ENCODE peak calls at places on chromosome 3, in six cellular contexts. Z, V, B, R, J and T are unnamed samples.

GRCh38 chr3:4546346-4547178 is 53.4 kb downstream of the ITPR1 start:
- DNase-seq in Z (no peak), V (no peak), B (no peak), R (no peak), J (no peak), T (no peak)

GRCh38 chr3:17357035-17357710 is 385.3 kb downstream of the TBC1D5 start:
- DNase-seq in Z (no peak), V (no peak), B (no peak), R (no peak), J (no peak), T (no peak)

GRCh38 chr3:184168363-184169120 is 6.1 kb upstream of the AP2M1 start:
- DNase-seq in Z (no peak), V (no peak), B (no peak), R (no peak), J (no peak), T (no peak)

GRCh38 chr3:23806322-23807160 is 786 bp downstream of the UBE2E1 start:
- DNase-seq in Z (no peak), V (peak), B (peak), R (peak), J (peak), T (peak)

GRCh38 chr3:31456373-31456772 is 76.4 kb upstream of the STT3B start:
- DNase-seq in Z (no peak), V (no peak), B (no peak), R (no peak), J (no peak), T (no peak)

GRCh38 chr3:113193298-113193697 is 18.1 kb upstream of the BOC start:
- DNase-seq in Z (no peak), V (peak), B (no peak), R (peak), J (peak), T (peak)

GRCh38 chr3:114634635-114635034 is 340.8 kb downstream of the TIGIT start:
- DNase-seq in Z (no peak), V (no peak), B (no peak), R (no peak), J (no peak), T (no peak)

GRCh38 chr3:65033577-65033976 is 345.8 kb upstream of the ADAMTS9 start:
- DNase-seq in Z (no peak), V (no peak), B (no peak), R (no peak), J (no peak), T (no peak)

GRCh38 chr3:120495809-120496208 is 45.0 kb upstream of the FSTL1 start:
- DNase-seq in Z (no peak), V (no peak), B (no peak), R (no peak), J (no peak), T (no peak)

GRCh38 chr3:128442070-128442469 is 24.6 kb downstream of the DNAJB8 start:
- DNase-seq in Z (no peak), V (no peak), B (no peak), R (no peak), J (no peak), T (no peak)

GRCh38 chr3:174397848-174398247 is 461.3 kb upstream of the NAALADL2 start:
- DNase-seq in Z (peak), V (peak), B (no peak), R (no peak), J (no peak), T (no peak)

GRCh38 chr3:115100806-115101205 is 46.3 kb downstream of the ZBTB20 start:
- DNase-seq in Z (no peak), V (no peak), B (no peak), R (no peak), J (no peak), T (no peak)

GRCh38 chr3:108283006-108283405 is 13.3 kb upstream of the HHLA2 start:
- DNase-seq in Z (no peak), V (no peak), B (no peak), R (no peak), J (no peak), T (no peak)

GRCh38 chr3:111373861-111374260 is 168.1 kb upstream of the CD96 start:
- DNase-seq in Z (no peak), V (no peak), B (no peak), R (no peak), J (no peak), T (no peak)

GRCh38 chr3:55160241-55160877 is 232.5 kb upstream of the LRTM1 start:
- DNase-seq in Z (no peak), V (no peak), B (no peak), R (peak), J (no peak), T (peak)

GRCh38 chr3:141384575-141384974 is 16.3 kb downstream of the ZBTB38 start:
- DNase-seq in Z (no peak), V (no peak), B (no peak), R (no peak), J (no peak), T (no peak)

GRCh38 chr3:61181874-61182273 is 69.4 kb downstream of the FHIT start:
- DNase-seq in Z (no peak), V (no peak), B (peak), R (peak), J (no peak), T (no peak)

GRCh38 chr3:141539441-141540187 is 52.8 kb downstream of the RASA2 start:
- DNase-seq in Z (no peak), V (no peak), B (no peak), R (no peak), J (no peak), T (no peak)

GRCh38 chr3:43016513-43016865 is 37.4 kb downstream of the GASK1A start:
- DNase-seq in Z (no peak), V (no peak), B (no peak), R (no peak), J (no peak), T (no peak)

GRCh38 chr3:52277071-52277964 is 1.1 kb downstream of the WDR82 start:
- DNase-seq in Z (no peak), V (peak), B (peak), R (peak), J (peak), T (peak)

GRCh38 chr3:126452213-126452612 is 23.5 kb downstream of the ZXDC start:
- DNase-seq in Z (no peak), V (no peak), B (no peak), R (no peak), J (no peak), T (peak)

GRCh38 chr3:113153499-113154107 is 57.8 kb upstream of the BOC start:
- DNase-seq in Z (no peak), V (no peak), B (no peak), R (no peak), J (no peak), T (no peak)

GRCh38 chr3:150150633-150151032 is 179.9 kb upstream of the PFN2 start:
- DNase-seq in Z (no peak), V (no peak), B (no peak), R (no peak), J (no peak), T (no peak)

GRCh38 chr3:30625541-30626438 is 19.4 kb downstream of the TGFBR2 start:
- DNase-seq in Z (no peak), V (no peak), B (no peak), R (peak), J (no peak), T (no peak)

GRCh38 chr3:117193390-117193789 is 483.8 kb downstream of the TUSC7 start:
- DNase-seq in Z (no peak), V (no peak), B (no peak), R (no peak), J (no peak), T (no peak)

GRCh38 chr3:28294667-28295413 is 53.4 kb downstream of the CMC1 start:
- DNase-seq in Z (no peak), V (no peak), B (no peak), R (no peak), J (no peak), T (no peak)

GRCh38 chr3:87088366-87088983 is 97.5 kb upstream of the VGLL3 start:
- DNase-seq in Z (no peak), V (no peak), B (no peak), R (no peak), J (no peak), T (no peak)

GRCh38 chr3:30471076-30471475 is 135.3 kb upstream of the TGFBR2 start:
- DNase-seq in Z (no peak), V (no peak), B (no peak), R (no peak), J (no peak), T (no peak)

GRCh38 chr3:179450321-179450720 is 949 bp downstream of the GNB4 start:
- DNase-seq in Z (no peak), V (no peak), B (no peak), R (no peak), J (no peak), T (no peak)

GRCh38 chr3:23649502-23649901 is 156.3 kb upstream of the UBE2E1 start:
- DNase-seq in Z (no peak), V (no peak), B (no peak), R (no peak), J (no peak), T (no peak)